ENCODE peak calls at places on chromosomes 3 and 15, in five cellular contexts. C is iPS DF 19.7, I is LHCN-M2, H is Ammon's horn, Z is C1 segment of cervical spinal cord. Q is an unnamed sample.
A peak's percentile ranks its signal among the peaks of the same experiment; 100 is the strongest.

GRCh38 chr15:43093026-43093425 is 12.8 kb downstream of the UBR1 start:
- DNase-seq in C (no peak), I (peak; percentile 77), H (no peak), Z (no peak), Q (no peak)

GRCh38 chr3:67361770-67362169 is 292.6 kb downstream of the SUCLG2 start:
- DNase-seq in C (no peak), I (no peak), H (no peak), Z (no peak), Q (no peak)

GRCh38 chr3:1092771-1093170 is at the start of gene CNTN6:
- DNase-seq in C (no peak), I (no peak), H (peak; percentile 16), Z (peak; percentile 83), Q (no peak)

GRCh38 chr3:40120816-40121215 is 188.7 kb upstream of the EIF1B start:
- DNase-seq in C (no peak), I (peak; percentile 81), H (peak; percentile 31), Z (peak; percentile 17), Q (no peak)

GRCh38 chr3:184145120-184145524 is 10.0 kb downstream of the EIF2B5 start:
- DNase-seq in C (no peak), I (peak; percentile 46), H (peak; percentile 69), Z (peak; percentile 44), Q (peak; percentile 39)

GRCh38 chr3:47042231-47042791 is 62.8 kb downstream of the NBEAL2 start:
- DNase-seq in C (no peak), I (no peak), H (no peak), Z (no peak), Q (no peak)

GRCh38 chr15:92116320-92116719 is 262.8 kb downstream of the SLCO3A1 start:
- DNase-seq in C (no peak), I (no peak), H (no peak), Z (no peak), Q (no peak)

GRCh38 chr15:84391191-84391590 is 155.6 kb downstream of the GOLGA6L4 start:
- DNase-seq in C (no peak), I (no peak), H (no peak), Z (no peak), Q (no peak)

GRCh38 chr15:80173022-80173759 is 20.4 kb downstream of the FAH start:
- DNase-seq in C (no peak), I (peak; percentile 52), H (peak; percentile 31), Z (peak; percentile 50), Q (peak; percentile 61)

GRCh38 chr3:15955968-15956367 is 158.2 kb upstream of the ANKRD28 start:
- DNase-seq in C (no peak), I (no peak), H (peak; percentile 59), Z (no peak), Q (no peak)

GRCh38 chr15:68586274-68586961 is 7.6 kb downstream of the CORO2B start:
- DNase-seq in C (no peak), I (peak; percentile 98), H (no peak), Z (no peak), Q (no peak)

GRCh38 chr3:102745881-102746280 is 311.1 kb downstream of the ZPLD1 start:
- DNase-seq in C (no peak), I (no peak), H (no peak), Z (no peak), Q (no peak)

GRCh38 chr3:61358364-61358763 is 107.1 kb upstream of the FHIT start:
- DNase-seq in C (no peak), I (no peak), H (peak; percentile 91), Z (peak; percentile 17), Q (peak; percentile 65)

GRCh38 chr15:65329298-65329990 is 25.0 kb downstream of the RNU5B-1 start:
- DNase-seq in C (no peak), I (no peak), H (no peak), Z (no peak), Q (no peak)

GRCh38 chr3:132444333-132444732 is 27.0 kb downstream of the DNAJC13 start:
- DNase-seq in C (no peak), I (no peak), H (no peak), Z (no peak), Q (no peak)

GRCh38 chr15:50181206-50181982 is 602 bp upstream of the SLC27A2 start:
- DNase-seq in C (no peak), I (no peak), H (no peak), Z (peak; percentile 62), Q (no peak)

GRCh38 chr3:148089171-148089570 is 608.5 kb upstream of the AGTR1 start:
- DNase-seq in C (no peak), I (peak; percentile 68), H (no peak), Z (no peak), Q (no peak)

GRCh38 chr3:162632672-162633071 is 1136.1 kb downstream of the OTOL1 start:
- DNase-seq in C (no peak), I (peak; percentile 19), H (no peak), Z (no peak), Q (no peak)

GRCh38 chr3:34683851-34684250 is 885.4 kb downstream of the PDCD6IP start:
- DNase-seq in C (peak; percentile 17), I (no peak), H (peak; percentile 59), Z (no peak), Q (peak; percentile 62)

GRCh38 chr3:27559835-27560234 is 75.7 kb upstream of the SLC4A7 start:
- DNase-seq in C (no peak), I (peak; percentile 74), H (peak; percentile 35), Z (no peak), Q (no peak)

GRCh38 chr3:136984837-136985236 is 27.1 kb downstream of the IL20RB start:
- DNase-seq in C (no peak), I (peak; percentile 80), H (no peak), Z (no peak), Q (no peak)

GRCh38 chr3:187694801-187695200 is 7.6 kb downstream of the RTP2 start:
- DNase-seq in C (no peak), I (peak; percentile 50), H (no peak), Z (no peak), Q (no peak)

GRCh38 chr15:62976301-62976842 is 66.2 kb upstream of the TPM1 start:
- DNase-seq in C (no peak), I (peak; percentile 32), H (no peak), Z (no peak), Q (no peak)

GRCh38 chr3:48804930-48805329 is 42.7 kb downstream of the PRKAR2A start:
- DNase-seq in C (no peak), I (no peak), H (no peak), Z (no peak), Q (no peak)

GRCh38 chr3:79002465-79003372 is 765.1 kb downstream of the ROBO1 start:
- DNase-seq in C (no peak), I (no peak), H (no peak), Z (no peak), Q (no peak)

GRCh38 chr3:62604746-62605351 is 231.5 kb upstream of the FEZF2 start:
- DNase-seq in C (no peak), I (peak; percentile 44), H (no peak), Z (no peak), Q (no peak)

GRCh38 chr3:81483046-81483445 is 278.4 kb downstream of the GBE1 start:
- DNase-seq in C (no peak), I (no peak), H (no peak), Z (no peak), Q (no peak)

GRCh38 chr15:80404057-80404718 is at the start of gene ARNT2:
- DNase-seq in C (no peak), I (peak; percentile 1), H (peak; percentile 66), Z (peak; percentile 60), Q (peak; percentile 71)

GRCh38 chr3:71581451-71581980 is 2.0 kb downstream of the FOXP1 start:
- DNase-seq in C (no peak), I (no peak), H (peak; percentile 46), Z (peak; percentile 36), Q (no peak)

GRCh38 chr3:74789111-74789510 is 174.7 kb upstream of the CNTN3 start:
- DNase-seq in C (no peak), I (no peak), H (no peak), Z (no peak), Q (no peak)

Q was measured in dorsolateral prefrontal cortex.